ENCODE peak calls at places on chromosomes 3 and 15, in nine cellular contexts. U is stimulated activated CD4-positive, alpha-beta T cell treated with anti-CD3 and anti-CD28 coated beads, Interleukin-2, amount 100 ng/mL, for 24 hours; H is activated CD4-positive, alpha-beta T cell treated with anti-CD3 and anti-CD28 coated beads for 1 hour; T is HCT116; Y is GM04503; W is bronchial epithelial cell; A is stomach; P is amniotic stem cell; R is suprapubic skin. E is an unnamed sample.

GRCh38 chr3:15875016-15875689 is 77.4 kb upstream of the ANKRD28 start:
- DNase-seq in U (no peak), H (no peak), T (no peak), Y (peak), W (peak), A (no peak), P (peak), R (no peak), E (peak)

GRCh38 chr15:60803059-60803458 is 324.1 kb upstream of the ICE2 start:
- DNase-seq in U (no peak), H (no peak), T (no peak), Y (no peak), W (no peak), A (no peak), P (no peak), R (no peak), E (no peak)

GRCh38 chr15:72474466-72474911 is 359 bp downstream of the ARIH1 start:
- DNase-seq in U (peak), H (no peak), T (no peak), Y (no peak), W (no peak), A (no peak), P (no peak), R (peak), E (no peak)

GRCh38 chr15:88894348-88894818 is 961 bp downstream of the HAPLN3 start:
- DNase-seq in U (peak), H (peak), T (no peak), Y (no peak), W (peak), A (peak), P (no peak), R (no peak), E (no peak)

GRCh38 chr3:189186093-189186492 is 14.3 kb downstream of the TPRG1 start:
- DNase-seq in U (no peak), H (no peak), T (no peak), Y (no peak), W (peak), A (no peak), P (no peak), R (no peak), E (no peak)

GRCh38 chr3:171190668-171191067 is 164.1 kb upstream of the SLC2A2 start:
- DNase-seq in U (no peak), H (no peak), T (no peak), Y (no peak), W (peak), A (no peak), P (no peak), R (no peak), E (no peak)

GRCh38 chr3:18085429-18085828 is 339.7 kb downstream of the SATB1 start:
- DNase-seq in U (no peak), H (no peak), T (no peak), Y (no peak), W (no peak), A (no peak), P (no peak), R (no peak), E (no peak)

GRCh38 chr15:48765007-48765406 is 45.9 kb downstream of the CEP152 start:
- DNase-seq in U (no peak), H (no peak), T (no peak), Y (no peak), W (no peak), A (no peak), P (no peak), R (no peak), E (no peak)

GRCh38 chr3:77407454-77407853 is 367.6 kb downstream of the ROBO2 start:
- DNase-seq in U (no peak), H (no peak), T (no peak), Y (no peak), W (no peak), A (no peak), P (no peak), R (no peak), E (no peak)

GRCh38 chr15:63369296-63369695 is 12.3 kb downstream of the CA12 start:
- DNase-seq in U (no peak), H (no peak), T (no peak), Y (no peak), W (no peak), A (no peak), P (no peak), R (no peak), E (no peak)

GRCh38 chr15:69973102-69973714 is 124.5 kb downstream of the TLE3 start:
- DNase-seq in U (peak), H (no peak), T (no peak), Y (no peak), W (peak), A (no peak), P (peak), R (no peak), E (no peak)

GRCh38 chr3:183122257-183122932 is 23.1 kb upstream of the MCCC1 start:
- DNase-seq in U (no peak), H (no peak), T (peak), Y (peak), W (peak), A (no peak), P (no peak), R (no peak), E (peak)

GRCh38 chr15:78018968-78019644 is 58.4 kb downstream of the TBC1D2B start:
- DNase-seq in U (no peak), H (no peak), T (no peak), Y (no peak), W (peak), A (no peak), P (no peak), R (no peak), E (no peak)

GRCh38 chr3:116443096-116443793 is 2.0 kb downstream of the LSAMP start:
- DNase-seq in U (no peak), H (no peak), T (no peak), Y (peak), W (no peak), A (no peak), P (no peak), R (no peak), E (no peak)

GRCh38 chr15:25763954-25764353 is 99.2 kb downstream of the ATP10A start:
- DNase-seq in U (no peak), H (no peak), T (no peak), Y (no peak), W (no peak), A (peak), P (no peak), R (no peak), E (no peak)

GRCh38 chr3:52228751-52229291 is 3.4 kb upstream of the TLR9 start:
- DNase-seq in U (no peak), H (no peak), T (no peak), Y (no peak), W (no peak), A (no peak), P (no peak), R (no peak), E (no peak)

GRCh38 chr3:4406746-4407568 is 60.1 kb downstream of the SUMF1 start:
- DNase-seq in U (no peak), H (no peak), T (no peak), Y (no peak), W (no peak), A (no peak), P (no peak), R (no peak), E (no peak)

GRCh38 chr3:76500746-76501275 is 539.1 kb upstream of the ROBO2 start:
- DNase-seq in U (no peak), H (no peak), T (no peak), Y (no peak), W (peak), A (no peak), P (peak), R (no peak), E (no peak)

GRCh38 chr15:23578521-23579150 is 13.2 kb downstream of the MKRN3 start:
- DNase-seq in U (no peak), H (no peak), T (no peak), Y (no peak), W (no peak), A (no peak), P (no peak), R (no peak), E (no peak)

GRCh38 chr3:15155840-15156360 is 50.1 kb upstream of the CAPN7 start:
- DNase-seq in U (no peak), H (no peak), T (no peak), Y (no peak), W (no peak), A (no peak), P (no peak), R (no peak), E (no peak)

GRCh38 chr3:4584537-4585249 is 91.5 kb downstream of the ITPR1 start:
- DNase-seq in U (peak), H (no peak), T (no peak), Y (no peak), W (no peak), A (no peak), P (no peak), R (no peak), E (no peak)

GRCh38 chr15:85118581-85118980 is 136.9 kb downstream of the PDE8A start:
- DNase-seq in U (no peak), H (no peak), T (no peak), Y (no peak), W (no peak), A (no peak), P (no peak), R (no peak), E (no peak)

GRCh38 chr3:195032106-195032759 is 238.7 kb downstream of the XXYLT1 start:
- DNase-seq in U (no peak), H (no peak), T (no peak), Y (no peak), W (no peak), A (no peak), P (no peak), R (no peak), E (no peak)

GRCh38 chr3:27714692-27715453 is 7.2 kb downstream of the EOMES start:
- DNase-seq in U (peak), H (no peak), T (no peak), Y (no peak), W (no peak), A (peak), P (no peak), R (no peak), E (no peak)

GRCh38 chr3:142858043-142858442 is 30.8 kb downstream of the PCOLCE2 start:
- DNase-seq in U (no peak), H (no peak), T (no peak), Y (no peak), W (no peak), A (no peak), P (no peak), R (no peak), E (no peak)

GRCh38 chr3:99862208-99862607 is 44.5 kb downstream of the CMSS1 start:
- DNase-seq in U (no peak), H (no peak), T (no peak), Y (peak), W (no peak), A (no peak), P (no peak), R (no peak), E (no peak)

GRCh38 chr15:76178321-76178720 is 118.5 kb downstream of the TMEM266 start:
- DNase-seq in U (no peak), H (no peak), T (no peak), Y (no peak), W (no peak), A (no peak), P (no peak), R (no peak), E (no peak)

GRCh38 chr3:168029705-168030104 is 66.0 kb downstream of the GOLIM4 start:
- DNase-seq in U (no peak), H (no peak), T (no peak), Y (no peak), W (no peak), A (no peak), P (no peak), R (no peak), E (no peak)

GRCh38 chr3:48070030-48070429 is 53.8 kb upstream of the MAP4 start:
- DNase-seq in U (no peak), H (no peak), T (no peak), Y (no peak), W (no peak), A (no peak), P (no peak), R (no peak), E (no peak)